ENCODE peak calls at places on chromosomes 7 and 10, in five cellular contexts. V is testis, L is anterior cingulate cortex, G is KG1, B is skeletal muscle cell. Y is an unnamed sample.

GRCh38 chr10:3419719-3420495 is 247.3 kb upstream of the PITRM1 start:
- DNase-seq in B (no peak), G (no peak), L (no peak), V (no peak), Y (peak)

GRCh38 chr10:96366508-96366907 is 7.7 kb upstream of the OPALIN start:
- DNase-seq in V (no peak), G (no peak), B (no peak), L (no peak), Y (no peak)

GRCh38 chr7:74059037-74059436 is 24.6 kb upstream of the LIMK1 start:
- DNase-seq in V (no peak), B (no peak), G (no peak), L (no peak), Y (no peak)

GRCh38 chr10:87702973-87703294 is 43.3 kb downstream of the PAPSS2 start:
- DNase-seq in B (no peak), L (no peak), V (no peak), G (no peak), Y (no peak)

GRCh38 chr7:4215176-4215720 is 466.8 kb upstream of the FOXK1 start:
- DNase-seq in L (no peak), G (no peak), V (no peak), B (no peak), Y (no peak)

GRCh38 chr7:31648288-31648687 is 38.7 kb upstream of the PPP1R17 start:
- DNase-seq in B (no peak), G (no peak), L (no peak), V (no peak), Y (no peak)

GRCh38 chr7:100021297-100021696 is 5.9 kb downstream of the ZKSCAN1 start:
- DNase-seq in G (no peak), V (no peak), B (no peak), L (no peak), Y (no peak)

GRCh38 chr7:151790095-151790825 is 86.7 kb downstream of the PRKAG2 start:
- DNase-seq in V (no peak), G (no peak), L (no peak), B (no peak), Y (no peak)

GRCh38 chr10:130877131-130877530 is 434.4 kb downstream of the TCERG1L start:
- DNase-seq in V (no peak), L (no peak), B (no peak), G (no peak), Y (no peak)

GRCh38 chr7:148856035-148856881 is 27.8 kb downstream of the EZH2 start:
- DNase-seq in G (no peak), B (no peak), L (no peak), V (peak), Y (no peak)

GRCh38 chr7:112266595-112267270 is 60.2 kb downstream of the ZNF277 start:
- DNase-seq in L (no peak), V (no peak), G (no peak), B (no peak), Y (no peak)

GRCh38 chr10:25966846-25967245 is 32.8 kb downstream of the MYO3A start:
- DNase-seq in L (no peak), B (no peak), G (no peak), V (no peak), Y (no peak)

GRCh38 chr10:92291921-92292860 is 1.2 kb downstream of the MARCHF5 start:
- DNase-seq in G (peak), L (no peak), V (peak), B (no peak), Y (peak)

GRCh38 chr10:17062493-17063487 is 66.8 kb downstream of the CUBN start:
- DNase-seq in G (no peak), L (peak), V (peak), B (no peak), Y (no peak)

GRCh38 chr7:69018200-69018599 is 580.1 kb upstream of the AUTS2 start:
- DNase-seq in V (no peak), L (no peak), B (no peak), G (no peak), Y (no peak)

GRCh38 chr7:130972201-130972600 is 238.2 kb upstream of the KLF14 start:
- DNase-seq in L (no peak), V (no peak), G (no peak), B (no peak), Y (no peak)

GRCh38 chr10:118823256-118823907 is 68.6 kb upstream of the CACUL1 start:
- DNase-seq in L (no peak), V (no peak), B (no peak), G (no peak), Y (no peak)

GRCh38 chr7:8065356-8065813 is 96.8 kb downstream of the GLCCI1 start:
- DNase-seq in L (no peak), B (peak), G (no peak), V (no peak), Y (no peak)

GRCh38 chr10:120570418-120570817 is 113.4 kb downstream of the PLPP4 start:
- DNase-seq in V (no peak), B (no peak), L (no peak), G (no peak), Y (no peak)

GRCh38 chr10:103781329-103782061 is 73.9 kb downstream of the SH3PXD2A start:
- DNase-seq in G (no peak), V (no peak), B (peak), L (no peak), Y (no peak)

GRCh38 chr7:49885593-49886285 is 112.3 kb downstream of the VWC2 start:
- DNase-seq in B (no peak), G (no peak), L (no peak), V (no peak), Y (no peak)

GRCh38 chr10:71006497-71006896 is 118.1 kb upstream of the PCBD1 start:
- DNase-seq in L (no peak), B (no peak), V (no peak), G (no peak), Y (no peak)

GRCh38 chr10:101131962-101132635 is 999 bp downstream of the TLX1 start:
- DNase-seq in G (no peak), B (no peak), L (no peak), V (no peak), Y (no peak)

GRCh38 chr10:112120491-112120890 is 63.1 kb downstream of the GPAM start:
- DNase-seq in L (no peak), V (no peak), G (no peak), B (no peak), Y (no peak)

GRCh38 chr7:150738092-150739044 is 1.1 kb downstream of the GIMAP5 start:
- DNase-seq in L (no peak), G (no peak), V (no peak), B (no peak), Y (no peak)

GRCh38 chr10:103470755-103471653 is 8.0 kb downstream of the CALHM3 start:
- DNase-seq in B (no peak), G (peak), V (peak), L (no peak), Y (peak)

GRCh38 chr7:49855281-49855980 is 82.0 kb downstream of the VWC2 start:
- DNase-seq in G (no peak), V (no peak), L (no peak), B (no peak), Y (no peak)

GRCh38 chr10:98599032-98599610 is 152.4 kb upstream of the HPS1 start:
- DNase-seq in G (no peak), L (no peak), V (no peak), B (no peak), Y (no peak)

GRCh38 chr7:26500749-26501352 is 209.2 kb downstream of the SNX10 start:
- DNase-seq in B (no peak), V (no peak), L (no peak), G (no peak), Y (peak)

GRCh38 chr7:34308595-34308994 is 349.4 kb upstream of the NPSR1 start:
- DNase-seq in B (no peak), G (no peak), L (no peak), V (no peak), Y (no peak)

GRCh38 chr10:115849197-115849596 is 423.8 kb downstream of the GFRA1 start:
- DNase-seq in B (no peak), G (no peak), L (no peak), V (no peak), Y (no peak)

GRCh38 chr7:151626422-151627115 is 106.9 kb upstream of the RHEB start:
- DNase-seq in G (no peak), V (peak), B (no peak), L (no peak), Y (no peak)

GRCh38 chr7:44142028-44142427 is 896 bp upstream of the MYL7 start:
- DNase-seq in B (no peak), G (no peak), L (no peak), V (no peak), Y (no peak)

GRCh38 chr7:83957333-83957732 is 237.3 kb downstream of the SEMA3A start:
- DNase-seq in G (no peak), L (no peak), B (peak), V (no peak), Y (no peak)

GRCh38 chr7:157407512-157408257 is 70.9 kb downstream of the DNAJB6 start:
- DNase-seq in V (no peak), G (no peak), L (no peak), B (no peak), Y (no peak)

GRCh38 chr7:69663911-69664310 is 65.6 kb downstream of the AUTS2 start:
- DNase-seq in G (no peak), B (no peak), V (no peak), L (no peak), Y (no peak)

GRCh38 chr10:63825766-63826165 is 304.6 kb downstream of the REEP3 start:
- DNase-seq in B (no peak), L (no peak), V (no peak), G (no peak), Y (no peak)

GRCh38 chr10:131131726-131132561 is 179.6 kb downstream of the TCERG1L start:
- DNase-seq in V (peak), L (no peak), G (no peak), B (no peak), Y (no peak)